ENCODE peak calls at places on chromosomes 5 and 9, in nine cellular contexts. One of them, this sample, is unnamed.

GRCh38 chr9:133484671-133485437 is 6.0 kb upstream of the SLC2A6 start:
- DNase-seq in A549: no peak
- DNase-seq in sigmoid colon: no peak
- DNase-seq in tibial nerve: no peak
- DNase-seq in K562: peak; percentile 32
- DNase-seq in transverse colon: no peak
- DNase-seq in suprapubic skin: no peak
- DNase-seq in SK-N-SH: peak; percentile 71
- DNase-seq in stomach: peak; percentile 77
- DNase-seq in this sample: no peak

GRCh38 chr5:23675456-23675855 is 168.0 kb downstream of the PRDM9 start:
- DNase-seq in A549: no peak
- DNase-seq in sigmoid colon: no peak
- DNase-seq in tibial nerve: no peak
- DNase-seq in K562: no peak
- DNase-seq in transverse colon: no peak
- DNase-seq in suprapubic skin: no peak
- DNase-seq in SK-N-SH: no peak
- DNase-seq in stomach: no peak
- DNase-seq in this sample: no peak

GRCh38 chr9:98943682-98944129 is at the start of gene COL15A1:
- DNase-seq in A549: no peak
- DNase-seq in sigmoid colon: peak; percentile 76
- DNase-seq in tibial nerve: no peak
- DNase-seq in K562: peak; percentile 63
- DNase-seq in transverse colon: no peak
- DNase-seq in suprapubic skin: no peak
- DNase-seq in SK-N-SH: peak; percentile 69
- DNase-seq in stomach: no peak
- DNase-seq in this sample: peak; percentile 64

GRCh38 chr9:113505963-113506624 is 42.6 kb downstream of the RGS3 start:
- DNase-seq in A549: no peak
- DNase-seq in sigmoid colon: no peak
- DNase-seq in tibial nerve: no peak
- DNase-seq in K562: no peak
- DNase-seq in transverse colon: no peak
- DNase-seq in suprapubic skin: no peak
- DNase-seq in SK-N-SH: no peak
- DNase-seq in stomach: no peak
- DNase-seq in this sample: no peak

GRCh38 chr9:76988941-76989340 is 30.5 kb upstream of the FOXB2 start:
- DNase-seq in A549: no peak
- DNase-seq in sigmoid colon: no peak
- DNase-seq in tibial nerve: no peak
- DNase-seq in K562: no peak
- DNase-seq in transverse colon: no peak
- DNase-seq in suprapubic skin: no peak
- DNase-seq in SK-N-SH: no peak
- DNase-seq in stomach: no peak
- DNase-seq in this sample: no peak

GRCh38 chr5:17118631-17119030 is 98.8 kb upstream of the BASP1 start:
- DNase-seq in A549: peak; percentile 96
- DNase-seq in sigmoid colon: peak; percentile 68
- DNase-seq in tibial nerve: no peak
- DNase-seq in K562: peak; percentile 53
- DNase-seq in transverse colon: peak; percentile 50
- DNase-seq in suprapubic skin: peak; percentile 65
- DNase-seq in SK-N-SH: peak; percentile 31
- DNase-seq in stomach: peak; percentile 41
- DNase-seq in this sample: no peak

GRCh38 chr5:1112596-1113331 is 901 bp upstream of the SLC12A7 start:
- DNase-seq in A549: no peak
- DNase-seq in sigmoid colon: no peak
- DNase-seq in tibial nerve: no peak
- DNase-seq in K562: no peak
- DNase-seq in transverse colon: no peak
- DNase-seq in suprapubic skin: no peak
- DNase-seq in SK-N-SH: no peak
- DNase-seq in stomach: peak; percentile 73
- DNase-seq in this sample: no peak

GRCh38 chr5:149265559-149265958 is 6.1 kb upstream of the AFAP1L1 start:
- DNase-seq in A549: peak; percentile 22
- DNase-seq in sigmoid colon: no peak
- DNase-seq in tibial nerve: no peak
- DNase-seq in K562: no peak
- DNase-seq in transverse colon: no peak
- DNase-seq in suprapubic skin: no peak
- DNase-seq in SK-N-SH: peak; percentile 43
- DNase-seq in stomach: no peak
- DNase-seq in this sample: no peak

GRCh38 chr5:143318833-143319232 is 84.7 kb downstream of the NR3C1 start:
- DNase-seq in A549: no peak
- DNase-seq in sigmoid colon: no peak
- DNase-seq in tibial nerve: no peak
- DNase-seq in K562: no peak
- DNase-seq in transverse colon: no peak
- DNase-seq in suprapubic skin: no peak
- DNase-seq in SK-N-SH: no peak
- DNase-seq in stomach: no peak
- DNase-seq in this sample: no peak

DNA sequence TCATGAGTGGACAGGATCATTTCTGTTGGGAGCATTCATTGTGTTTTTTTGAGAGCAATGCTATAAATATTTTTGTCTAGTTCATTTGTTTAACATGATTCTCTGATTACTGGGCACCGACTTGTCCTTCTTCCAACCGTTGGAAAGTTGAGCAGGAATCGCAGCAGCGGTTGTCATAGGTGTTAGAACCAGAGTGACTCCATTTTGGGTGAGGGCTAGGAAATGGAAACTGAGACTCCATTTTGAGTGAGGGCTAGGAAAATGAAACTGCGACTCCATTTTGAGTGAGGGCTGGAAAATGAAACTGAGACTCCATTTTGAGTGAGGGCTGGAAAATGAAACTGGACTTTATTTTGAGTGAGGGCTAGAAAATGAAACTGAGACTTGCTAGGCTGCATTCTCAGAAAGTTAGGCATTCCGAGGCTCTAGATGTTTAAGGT is 100.6 kb downstream of the ICE1 start:
- DNase-seq in A549: no peak
- DNase-seq in sigmoid colon: no peak
- DNase-seq in tibial nerve: no peak
- DNase-seq in K562: no peak
- DNase-seq in transverse colon: no peak
- DNase-seq in suprapubic skin: no peak
- DNase-seq in SK-N-SH: no peak
- DNase-seq in stomach: no peak
- DNase-seq in this sample: no peak
- TF ChIP-seq EP300 in A549: no peak
- TF ChIP-seq EP300 in sigmoid colon: no peak
- TF ChIP-seq EP300 in tibial nerve: no peak
- TF ChIP-seq EP300 in K562: no peak
- TF ChIP-seq EP300 in transverse colon: no peak
- TF ChIP-seq EP300 in suprapubic skin: no peak
- TF ChIP-seq EP300 in SK-N-SH: no peak
- TF ChIP-seq EP300 in stomach: no peak
- TF ChIP-seq EP300 in this sample: no peak

DNA sequence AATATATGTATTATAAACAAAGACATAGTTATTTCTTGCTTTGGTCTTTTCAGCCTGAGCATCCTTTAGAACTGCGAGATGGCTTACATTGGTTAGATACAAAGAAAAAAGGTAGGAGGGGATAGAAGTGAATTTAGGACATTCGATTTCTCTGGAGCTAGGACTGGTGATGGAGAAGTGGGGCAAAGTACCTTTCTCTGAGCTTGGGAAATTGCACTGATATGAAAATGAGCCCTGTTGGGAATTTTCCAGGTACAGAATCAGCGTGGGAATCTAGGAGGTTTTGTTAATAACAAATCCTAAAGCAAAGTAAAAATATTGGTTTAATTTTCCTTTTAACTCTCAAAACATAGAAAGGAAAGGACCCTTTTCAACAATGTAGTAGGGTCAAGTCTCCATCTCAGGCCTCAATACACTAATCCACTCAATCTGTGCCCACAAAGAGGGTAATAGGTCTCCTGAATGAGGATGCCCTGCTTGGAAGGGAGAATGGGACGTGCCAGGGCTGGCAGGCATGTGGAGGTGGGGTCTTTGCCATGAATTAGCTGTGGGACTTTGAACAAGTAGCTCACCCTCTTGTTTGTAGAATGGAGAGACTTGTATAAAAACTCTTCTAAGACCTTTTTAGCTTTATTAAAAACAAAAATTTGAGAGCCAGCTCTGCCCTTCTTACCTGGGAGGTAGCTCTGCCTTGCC is 17.7 kb downstream of the SNX18 start:
- DNase-seq in A549: no peak
- DNase-seq in sigmoid colon: no peak
- DNase-seq in tibial nerve: no peak
- DNase-seq in K562: no peak
- DNase-seq in transverse colon: no peak
- DNase-seq in suprapubic skin: no peak
- DNase-seq in SK-N-SH: no peak
- DNase-seq in stomach: no peak
- DNase-seq in this sample: no peak
- TF ChIP-seq EP300 in A549: no peak
- TF ChIP-seq EP300 in sigmoid colon: no peak
- TF ChIP-seq EP300 in tibial nerve: no peak
- TF ChIP-seq EP300 in K562: no peak
- TF ChIP-seq EP300 in transverse colon: no peak
- TF ChIP-seq EP300 in suprapubic skin: no peak
- TF ChIP-seq EP300 in SK-N-SH: no peak
- TF ChIP-seq EP300 in stomach: no peak
- TF ChIP-seq EP300 in this sample: no peak

DNA sequence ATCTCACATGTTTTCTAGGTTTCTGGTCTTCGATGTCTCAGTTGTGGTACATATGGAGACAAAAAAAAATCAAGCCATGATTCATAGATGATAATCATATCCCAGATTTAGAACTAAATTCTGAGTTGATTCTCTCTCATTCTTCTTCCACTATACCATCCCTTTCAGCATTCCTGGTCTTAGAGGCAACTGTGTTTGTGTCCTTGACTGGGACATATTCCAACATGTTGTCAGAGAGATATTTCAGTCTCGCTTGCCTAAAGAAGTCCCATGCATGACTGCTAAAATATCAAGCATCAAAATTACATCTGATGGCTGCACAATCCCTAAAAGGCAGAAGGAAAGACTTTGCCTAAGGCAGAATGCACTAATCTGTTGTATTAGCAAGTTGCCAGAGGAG is 236.6 kb downstream of the PSAT1 start:
- DNase-seq in A549: no peak
- DNase-seq in sigmoid colon: no peak
- DNase-seq in tibial nerve: no peak
- DNase-seq in K562: no peak
- DNase-seq in transverse colon: no peak
- DNase-seq in suprapubic skin: no peak
- DNase-seq in SK-N-SH: no peak
- DNase-seq in stomach: no peak
- DNase-seq in this sample: no peak
- TF ChIP-seq EP300 in A549: no peak
- TF ChIP-seq EP300 in sigmoid colon: no peak
- TF ChIP-seq EP300 in tibial nerve: no peak
- TF ChIP-seq EP300 in K562: no peak
- TF ChIP-seq EP300 in transverse colon: no peak
- TF ChIP-seq EP300 in suprapubic skin: no peak
- TF ChIP-seq EP300 in SK-N-SH: no peak
- TF ChIP-seq EP300 in stomach: no peak
- TF ChIP-seq EP300 in this sample: no peak

GRCh38 chr9:19156805-19157204 is 29.5 kb upstream of the PLIN2 start:
- DNase-seq in A549: no peak
- DNase-seq in sigmoid colon: peak; percentile 68
- DNase-seq in tibial nerve: no peak
- DNase-seq in K562: no peak
- DNase-seq in transverse colon: no peak
- DNase-seq in suprapubic skin: peak; percentile 71
- DNase-seq in SK-N-SH: no peak
- DNase-seq in stomach: no peak
- DNase-seq in this sample: no peak
- TF ChIP-seq EP300 in A549: no peak
- TF ChIP-seq EP300 in sigmoid colon: no peak
- TF ChIP-seq EP300 in tibial nerve: no peak
- TF ChIP-seq EP300 in K562: no peak
- TF ChIP-seq EP300 in transverse colon: no peak
- TF ChIP-seq EP300 in suprapubic skin: no peak
- TF ChIP-seq EP300 in SK-N-SH: no peak
- TF ChIP-seq EP300 in stomach: no peak
- TF ChIP-seq EP300 in this sample: no peak

DNA sequence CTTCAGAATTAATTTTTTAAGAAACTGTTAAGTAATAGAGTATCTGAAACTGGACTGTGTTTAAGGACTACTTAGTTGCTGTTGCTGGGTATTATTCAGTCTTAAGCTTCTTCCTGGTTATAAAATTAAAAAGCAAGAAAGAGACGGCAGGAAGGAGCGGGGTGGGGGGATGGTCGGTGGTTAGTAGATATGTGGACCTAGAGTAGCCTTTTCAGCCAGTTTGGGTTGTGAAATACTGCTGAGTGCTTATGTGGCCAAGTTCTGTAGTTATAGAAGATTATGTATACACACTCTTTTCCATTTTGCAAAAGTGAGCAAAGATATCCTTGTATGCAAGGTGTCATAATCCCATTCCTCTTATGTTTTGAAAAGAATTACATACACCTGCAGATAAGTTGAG is 28.5 kb downstream of the TRIO start:
- DNase-seq in A549: no peak
- DNase-seq in sigmoid colon: no peak
- DNase-seq in tibial nerve: no peak
- DNase-seq in K562: no peak
- DNase-seq in transverse colon: no peak
- DNase-seq in suprapubic skin: no peak
- DNase-seq in SK-N-SH: no peak
- DNase-seq in stomach: no peak
- DNase-seq in this sample: no peak
- TF ChIP-seq EP300 in A549: no peak
- TF ChIP-seq EP300 in sigmoid colon: no peak
- TF ChIP-seq EP300 in tibial nerve: no peak
- TF ChIP-seq EP300 in K562: no peak
- TF ChIP-seq EP300 in transverse colon: no peak
- TF ChIP-seq EP300 in suprapubic skin: no peak
- TF ChIP-seq EP300 in SK-N-SH: no peak
- TF ChIP-seq EP300 in stomach: no peak
- TF ChIP-seq EP300 in this sample: no peak

GRCh38 chr5:158511454-158511853 is 588.3 kb downstream of the EBF1 start:
- DNase-seq in A549: no peak
- DNase-seq in sigmoid colon: no peak
- DNase-seq in tibial nerve: no peak
- DNase-seq in K562: no peak
- DNase-seq in transverse colon: peak; percentile 8
- DNase-seq in suprapubic skin: no peak
- DNase-seq in SK-N-SH: no peak
- DNase-seq in stomach: no peak
- DNase-seq in this sample: no peak
- TF ChIP-seq EP300 in A549: no peak
- TF ChIP-seq EP300 in sigmoid colon: no peak
- TF ChIP-seq EP300 in tibial nerve: no peak
- TF ChIP-seq EP300 in K562: no peak
- TF ChIP-seq EP300 in transverse colon: no peak
- TF ChIP-seq EP300 in suprapubic skin: no peak
- TF ChIP-seq EP300 in SK-N-SH: no peak
- TF ChIP-seq EP300 in stomach: no peak
- TF ChIP-seq EP300 in this sample: no peak

This sample was measured in ovary.